ENCODE peak calls at places on chromosomes 1 and 21, in four cellular contexts. I, Y, G and F are unnamed samples.

GRCh38 chr21:44428281-44428942 is 26.9 kb upstream of the LRRC3 start:
- DNase-seq in G (no peak), I (peak; percentile 58), Y (no peak), F (no peak)

GRCh38 chr1:162003061-162003824 is 20.4 kb downstream of the OLFML2B start:
- DNase-seq in Y (peak; percentile 77), G (peak; percentile 99), I (no peak), F (peak; percentile 70)

GRCh38 chr1:27597036-27597435 is 6.9 kb downstream of the AHDC1 start:
- DNase-seq in Y (no peak), I (no peak), G (no peak), F (no peak)

GRCh38 chr1:159228554-159228953 is 23.9 kb downstream of the ACKR1 start:
- DNase-seq in I (no peak), G (no peak), Y (no peak), F (no peak)

GRCh38 chr1:909861-910310 is 13.8 kb upstream of the SAMD11 start:
- DNase-seq in G (no peak), I (no peak), Y (no peak), F (no peak)

GRCh38 chr1:89847191-89847729 is 26.4 kb downstream of the LRRC8D start:
- DNase-seq in Y (no peak), G (no peak), I (no peak), F (no peak)

GRCh38 chr1:171999756-172000155 is 158.5 kb downstream of the DNM3 start:
- DNase-seq in Y (no peak), I (no peak), G (peak; percentile 55), F (no peak)

GRCh38 chr1:6544831-6545230 is 9.5 kb downstream of the NOL9 start:
- DNase-seq in I (no peak), Y (no peak), G (peak; percentile 84), F (no peak)

GRCh38 chr21:45857761-45858160 is 123.8 kb upstream of the COL6A1 start:
- DNase-seq in I (no peak), G (no peak), Y (no peak), F (no peak)

GRCh38 chr1:184050631-184051030 is 899 bp upstream of the TSEN15 start:
- DNase-seq in G (no peak), Y (no peak), I (no peak), F (no peak)

GRCh38 chr1:234114648-234115307 is 210.3 kb downstream of the SLC35F3 start:
- DNase-seq in Y (peak; percentile 6), I (peak; percentile 14), G (peak; percentile 32), F (peak; percentile 24)

GRCh38 chr1:118979754-118980270 is 8.3 kb downstream of the TBX15 start:
- DNase-seq in I (no peak), Y (no peak), G (no peak), F (no peak)

GRCh38 chr1:55474168-55474786 is 259.1 kb upstream of the USP24 start:
- DNase-seq in G (no peak), I (no peak), Y (no peak), F (no peak)